ENCODE peak calls at places on chromosomes 3 and 15, in eight cellular contexts. One of them, this sample, is unnamed.

GRCh38 chr3:99753268-99753975 is 64.2 kb upstream of the CMSS1 start:
- DNase-seq in SW 1271: peak
- DNase-seq in A549: peak
- DNase-seq in left colon: peak
- DNase-seq in stomach: no peak
- DNase-seq in activated CD4-positive, CD25-positive, alpha-beta regulatory T cell: no peak
- DNase-seq in T-cell: no peak
- DNase-seq in iPS-NIHi11: peak
- DNase-seq in this sample: no peak

GRCh38 chr15:77915261-77915960 is 162.1 kb downstream of the TBC1D2B start:
- DNase-seq in SW 1271: no peak
- DNase-seq in A549: no peak
- DNase-seq in left colon: no peak
- DNase-seq in stomach: no peak
- DNase-seq in activated CD4-positive, CD25-positive, alpha-beta regulatory T cell: no peak
- DNase-seq in T-cell: no peak
- DNase-seq in iPS-NIHi11: no peak
- DNase-seq in this sample: no peak

GRCh38 chr3:97662808-97663207 is 101.8 kb upstream of the ARL6 start:
- DNase-seq in SW 1271: no peak
- DNase-seq in A549: no peak
- DNase-seq in left colon: no peak
- DNase-seq in stomach: no peak
- DNase-seq in activated CD4-positive, CD25-positive, alpha-beta regulatory T cell: no peak
- DNase-seq in T-cell: no peak
- DNase-seq in iPS-NIHi11: peak
- DNase-seq in this sample: no peak

GRCh38 chr3:173653781-173654180 is 256.2 kb downstream of the NLGN1 start:
- DNase-seq in SW 1271: no peak
- DNase-seq in A549: no peak
- DNase-seq in left colon: no peak
- DNase-seq in stomach: no peak
- DNase-seq in activated CD4-positive, CD25-positive, alpha-beta regulatory T cell: no peak
- DNase-seq in T-cell: no peak
- DNase-seq in iPS-NIHi11: no peak
- DNase-seq in this sample: no peak

GRCh38 chr3:74532446-74532845 is 82.0 kb downstream of the CNTN3 start:
- DNase-seq in SW 1271: no peak
- DNase-seq in A549: no peak
- DNase-seq in left colon: no peak
- DNase-seq in stomach: no peak
- DNase-seq in activated CD4-positive, CD25-positive, alpha-beta regulatory T cell: no peak
- DNase-seq in T-cell: no peak
- DNase-seq in iPS-NIHi11: no peak
- DNase-seq in this sample: no peak

GRCh38 chr3:138686771-138687221 is 78.2 kb downstream of the FAIM start:
- DNase-seq in SW 1271: no peak
- DNase-seq in A549: no peak
- DNase-seq in left colon: no peak
- DNase-seq in stomach: no peak
- DNase-seq in activated CD4-positive, CD25-positive, alpha-beta regulatory T cell: no peak
- DNase-seq in T-cell: no peak
- DNase-seq in iPS-NIHi11: no peak
- DNase-seq in this sample: no peak

GRCh38 chr3:141422961-141423582 is 54.8 kb downstream of the ZBTB38 start:
- DNase-seq in SW 1271: no peak
- DNase-seq in A549: no peak
- DNase-seq in left colon: no peak
- DNase-seq in stomach: no peak
- DNase-seq in activated CD4-positive, CD25-positive, alpha-beta regulatory T cell: no peak
- DNase-seq in T-cell: no peak
- DNase-seq in iPS-NIHi11: no peak
- DNase-seq in this sample: no peak

GRCh38 chr3:158768881-158769518 is 32.9 kb upstream of the MFSD1 start:
- DNase-seq in SW 1271: no peak
- DNase-seq in A549: no peak
- DNase-seq in left colon: no peak
- DNase-seq in stomach: no peak
- DNase-seq in activated CD4-positive, CD25-positive, alpha-beta regulatory T cell: no peak
- DNase-seq in T-cell: no peak
- DNase-seq in iPS-NIHi11: peak
- DNase-seq in this sample: no peak

GRCh38 chr3:44529927-44530326 is 25.1 kb upstream of the ZKSCAN7 start:
- DNase-seq in SW 1271: no peak
- DNase-seq in A549: no peak
- DNase-seq in left colon: peak
- DNase-seq in stomach: no peak
- DNase-seq in activated CD4-positive, CD25-positive, alpha-beta regulatory T cell: no peak
- DNase-seq in T-cell: no peak
- DNase-seq in iPS-NIHi11: no peak
- DNase-seq in this sample: no peak

GRCh38 chr3:66778107-66778506 is 220.0 kb upstream of the KBTBD8 start:
- DNase-seq in SW 1271: no peak
- DNase-seq in A549: no peak
- DNase-seq in left colon: no peak
- DNase-seq in stomach: no peak
- DNase-seq in activated CD4-positive, CD25-positive, alpha-beta regulatory T cell: no peak
- DNase-seq in T-cell: no peak
- DNase-seq in iPS-NIHi11: no peak
- DNase-seq in this sample: no peak

GRCh38 chr3:197003461-197004385 is 25.9 kb downstream of the MELTF start:
- DNase-seq in SW 1271: no peak
- DNase-seq in A549: no peak
- DNase-seq in left colon: peak
- DNase-seq in stomach: peak
- DNase-seq in activated CD4-positive, CD25-positive, alpha-beta regulatory T cell: no peak
- DNase-seq in T-cell: no peak
- DNase-seq in iPS-NIHi11: peak
- DNase-seq in this sample: no peak

This sample was measured in activated gamma-delta T cell treated with Interleukin-2 at 50 U/mL for 16 hours.